ENCODE peak calls at places on chromosomes 5 and 9, in ten cellular contexts. One of them, this sample, is unnamed. For H3K9me3, the result is how much of the 10 kb centered on the place peaks cover.

GRCh38 chr5:100840769-100841168 is 62.3 kb downstream of the ST8SIA4 start:
- DNase-seq in left ventricle myocardium inferior: no peak
- DNase-seq in fibroblast of lung: no peak
- DNase-seq in prostate gland: no peak
- DNase-seq in naive thymus-derived CD4-positive, alpha-beta T cell: no peak
- DNase-seq in upper lobe of left lung: no peak
- DNase-seq in effector memory CD4-positive, alpha-beta T cell: no peak
- DNase-seq in aorta: no peak
- DNase-seq in ascending aorta: no peak
- DNase-seq in adrenal gland: no peak
- DNase-seq in this sample: no peak

GRCh38 chr5:97009212-97009898 is 73.5 kb downstream of the LNPEP start:
- DNase-seq in left ventricle myocardium inferior: no peak
- DNase-seq in fibroblast of lung: no peak
- DNase-seq in prostate gland: no peak
- DNase-seq in naive thymus-derived CD4-positive, alpha-beta T cell: peak
- DNase-seq in upper lobe of left lung: no peak
- DNase-seq in effector memory CD4-positive, alpha-beta T cell: no peak
- DNase-seq in aorta: no peak
- DNase-seq in ascending aorta: no peak
- DNase-seq in adrenal gland: no peak
- DNase-seq in this sample: peak

GRCh38 chr9:98288876-98289275 is 33.4 kb upstream of the TBC1D2 start:
- DNase-seq in left ventricle myocardium inferior: no peak
- DNase-seq in fibroblast of lung: no peak
- DNase-seq in prostate gland: no peak
- DNase-seq in naive thymus-derived CD4-positive, alpha-beta T cell: no peak
- DNase-seq in upper lobe of left lung: no peak
- DNase-seq in effector memory CD4-positive, alpha-beta T cell: no peak
- DNase-seq in aorta: no peak
- DNase-seq in ascending aorta: no peak
- DNase-seq in adrenal gland: no peak
- DNase-seq in this sample: no peak

GRCh38 chr5:151670953-151671636 is 15.6 kb downstream of the SPARC start:
- DNase-seq in left ventricle myocardium inferior: no peak
- DNase-seq in fibroblast of lung: peak
- DNase-seq in prostate gland: no peak
- DNase-seq in naive thymus-derived CD4-positive, alpha-beta T cell: no peak
- DNase-seq in upper lobe of left lung: no peak
- DNase-seq in effector memory CD4-positive, alpha-beta T cell: no peak
- DNase-seq in aorta: peak
- DNase-seq in ascending aorta: peak
- DNase-seq in adrenal gland: peak
- DNase-seq in this sample: no peak

GRCh38 chr5:125142439-125142838 is 396.0 kb upstream of the ZNF608 start:
- DNase-seq in left ventricle myocardium inferior: no peak
- DNase-seq in fibroblast of lung: peak
- DNase-seq in prostate gland: no peak
- DNase-seq in naive thymus-derived CD4-positive, alpha-beta T cell: no peak
- DNase-seq in upper lobe of left lung: no peak
- DNase-seq in effector memory CD4-positive, alpha-beta T cell: no peak
- DNase-seq in aorta: no peak
- DNase-seq in ascending aorta: no peak
- DNase-seq in adrenal gland: no peak
- DNase-seq in this sample: no peak

GRCh38 chr5:10849278-10849677 is 88.2 kb upstream of the DAP start:
- DNase-seq in left ventricle myocardium inferior: no peak
- DNase-seq in fibroblast of lung: peak
- DNase-seq in prostate gland: no peak
- DNase-seq in naive thymus-derived CD4-positive, alpha-beta T cell: no peak
- DNase-seq in upper lobe of left lung: no peak
- DNase-seq in effector memory CD4-positive, alpha-beta T cell: no peak
- DNase-seq in aorta: no peak
- DNase-seq in ascending aorta: no peak
- DNase-seq in adrenal gland: no peak
- DNase-seq in this sample: no peak

GRCh38 chr9:21556581-21557427 is 74.7 kb upstream of the IFNE start:
- DNase-seq in left ventricle myocardium inferior: no peak
- DNase-seq in fibroblast of lung: no peak
- DNase-seq in prostate gland: no peak
- DNase-seq in naive thymus-derived CD4-positive, alpha-beta T cell: no peak
- DNase-seq in upper lobe of left lung: no peak
- DNase-seq in effector memory CD4-positive, alpha-beta T cell: no peak
- DNase-seq in aorta: no peak
- DNase-seq in ascending aorta: no peak
- DNase-seq in adrenal gland: no peak
- DNase-seq in this sample: no peak

GRCh38 chr9:124017929-124018730 is 6.6 kb downstream of the LHX2 start:
- DNase-seq in left ventricle myocardium inferior: no peak
- DNase-seq in fibroblast of lung: no peak
- DNase-seq in prostate gland: no peak
- DNase-seq in naive thymus-derived CD4-positive, alpha-beta T cell: no peak
- DNase-seq in upper lobe of left lung: no peak
- DNase-seq in effector memory CD4-positive, alpha-beta T cell: no peak
- DNase-seq in aorta: no peak
- DNase-seq in ascending aorta: no peak
- DNase-seq in adrenal gland: no peak
- DNase-seq in this sample: no peak

GRCh38 chr9:88828492-88828974 is 162.7 kb upstream of the S1PR3 start:
- DNase-seq in left ventricle myocardium inferior: no peak
- DNase-seq in fibroblast of lung: no peak
- DNase-seq in prostate gland: no peak
- DNase-seq in naive thymus-derived CD4-positive, alpha-beta T cell: no peak
- DNase-seq in upper lobe of left lung: no peak
- DNase-seq in effector memory CD4-positive, alpha-beta T cell: no peak
- DNase-seq in aorta: no peak
- DNase-seq in ascending aorta: no peak
- DNase-seq in adrenal gland: peak
- DNase-seq in this sample: no peak

GRCh38 chr5:167261309-167262100 is 1029.9 kb upstream of the WWC1 start:
- DNase-seq in left ventricle myocardium inferior: no peak
- DNase-seq in fibroblast of lung: no peak
- DNase-seq in prostate gland: no peak
- DNase-seq in naive thymus-derived CD4-positive, alpha-beta T cell: no peak
- DNase-seq in upper lobe of left lung: no peak
- DNase-seq in effector memory CD4-positive, alpha-beta T cell: no peak
- DNase-seq in aorta: no peak
- DNase-seq in ascending aorta: no peak
- DNase-seq in adrenal gland: no peak
- DNase-seq in this sample: no peak

GRCh38 chr5:91408710-91409109 is 25.6 kb upstream of the ARRDC3 start:
- DNase-seq in left ventricle myocardium inferior: no peak
- DNase-seq in fibroblast of lung: no peak
- DNase-seq in prostate gland: no peak
- DNase-seq in naive thymus-derived CD4-positive, alpha-beta T cell: no peak
- DNase-seq in upper lobe of left lung: no peak
- DNase-seq in effector memory CD4-positive, alpha-beta T cell: no peak
- DNase-seq in aorta: no peak
- DNase-seq in ascending aorta: no peak
- DNase-seq in adrenal gland: no peak
- DNase-seq in this sample: no peak

GRCh38 chr5:107557051-107557658 is 113.6 kb downstream of the EFNA5 start:
- DNase-seq in left ventricle myocardium inferior: peak
- DNase-seq in fibroblast of lung: peak
- DNase-seq in prostate gland: peak
- DNase-seq in naive thymus-derived CD4-positive, alpha-beta T cell: no peak
- DNase-seq in upper lobe of left lung: peak
- DNase-seq in effector memory CD4-positive, alpha-beta T cell: no peak
- DNase-seq in aorta: no peak
- DNase-seq in ascending aorta: no peak
- DNase-seq in adrenal gland: no peak
- DNase-seq in this sample: no peak

GRCh38 chr9:131661954-131662621 is 77.8 kb downstream of the RAPGEF1 start:
- DNase-seq in left ventricle myocardium inferior: no peak
- DNase-seq in fibroblast of lung: no peak
- DNase-seq in prostate gland: no peak
- DNase-seq in naive thymus-derived CD4-positive, alpha-beta T cell: peak
- DNase-seq in upper lobe of left lung: no peak
- DNase-seq in effector memory CD4-positive, alpha-beta T cell: peak
- DNase-seq in aorta: no peak
- DNase-seq in ascending aorta: no peak
- DNase-seq in adrenal gland: no peak
- DNase-seq in this sample: peak

GRCh38 chr9:131658753-131659129 is 81.1 kb downstream of the RAPGEF1 start:
- DNase-seq in left ventricle myocardium inferior: no peak
- DNase-seq in fibroblast of lung: no peak
- DNase-seq in prostate gland: no peak
- DNase-seq in naive thymus-derived CD4-positive, alpha-beta T cell: no peak
- DNase-seq in upper lobe of left lung: no peak
- DNase-seq in effector memory CD4-positive, alpha-beta T cell: no peak
- DNase-seq in aorta: no peak
- DNase-seq in ascending aorta: no peak
- DNase-seq in adrenal gland: no peak
- DNase-seq in this sample: no peak

GRCh38 chr9:131663288-131663687 is 76.6 kb downstream of the RAPGEF1 start:
- DNase-seq in left ventricle myocardium inferior: no peak
- DNase-seq in fibroblast of lung: no peak
- DNase-seq in prostate gland: no peak
- DNase-seq in naive thymus-derived CD4-positive, alpha-beta T cell: no peak
- DNase-seq in upper lobe of left lung: no peak
- DNase-seq in effector memory CD4-positive, alpha-beta T cell: no peak
- DNase-seq in aorta: no peak
- DNase-seq in ascending aorta: no peak
- DNase-seq in adrenal gland: no peak
- DNase-seq in this sample: no peak

GRCh38 chr9:131657890-131658752 is 81.8 kb downstream of the RAPGEF1 start:
- DNase-seq in left ventricle myocardium inferior: no peak
- DNase-seq in fibroblast of lung: peak
- DNase-seq in prostate gland: peak
- DNase-seq in naive thymus-derived CD4-positive, alpha-beta T cell: no peak
- DNase-seq in upper lobe of left lung: no peak
- DNase-seq in effector memory CD4-positive, alpha-beta T cell: no peak
- DNase-seq in aorta: no peak
- DNase-seq in ascending aorta: no peak
- DNase-seq in adrenal gland: peak
- DNase-seq in this sample: no peak

GRCh38 chr9:131660466-131661405 is 79.1 kb downstream of the RAPGEF1 start:
- DNase-seq in left ventricle myocardium inferior: no peak
- DNase-seq in fibroblast of lung: no peak
- DNase-seq in prostate gland: no peak
- DNase-seq in naive thymus-derived CD4-positive, alpha-beta T cell: no peak
- DNase-seq in upper lobe of left lung: no peak
- DNase-seq in effector memory CD4-positive, alpha-beta T cell: no peak
- DNase-seq in aorta: no peak
- DNase-seq in ascending aorta: no peak
- DNase-seq in adrenal gland: no peak
- DNase-seq in this sample: no peak
- H3K27ac ChIP-seq in left ventricle myocardium inferior: peak
- H3K27ac ChIP-seq in fibroblast of lung: no peak
- H3K27ac ChIP-seq in prostate gland: no peak
- H3K27ac ChIP-seq in naive thymus-derived CD4-positive, alpha-beta T cell: no peak
- H3K27ac ChIP-seq in upper lobe of left lung: no peak
- H3K27ac ChIP-seq in effector memory CD4-positive, alpha-beta T cell: no peak
- H3K27ac ChIP-seq in aorta: no peak
- H3K27ac ChIP-seq in ascending aorta: no peak
- H3K27ac ChIP-seq in adrenal gland: no peak
- H3K27ac ChIP-seq in this sample: no peak

GRCh38 chr9:115423646-115424045 is 305.7 kb upstream of the TNC start:
- DNase-seq in left ventricle myocardium inferior: no peak
- DNase-seq in fibroblast of lung: no peak
- DNase-seq in prostate gland: no peak
- DNase-seq in naive thymus-derived CD4-positive, alpha-beta T cell: no peak
- DNase-seq in upper lobe of left lung: no peak
- DNase-seq in effector memory CD4-positive, alpha-beta T cell: no peak
- DNase-seq in aorta: no peak
- DNase-seq in ascending aorta: no peak
- DNase-seq in adrenal gland: no peak
- DNase-seq in this sample: no peak

GRCh38 chr9:115422932-115423440 is 305.0 kb upstream of the TNC start:
- DNase-seq in left ventricle myocardium inferior: no peak
- DNase-seq in fibroblast of lung: no peak
- DNase-seq in prostate gland: no peak
- DNase-seq in naive thymus-derived CD4-positive, alpha-beta T cell: no peak
- DNase-seq in upper lobe of left lung: no peak
- DNase-seq in effector memory CD4-positive, alpha-beta T cell: no peak
- DNase-seq in aorta: peak
- DNase-seq in ascending aorta: peak
- DNase-seq in adrenal gland: no peak
- DNase-seq in this sample: no peak

DNA sequence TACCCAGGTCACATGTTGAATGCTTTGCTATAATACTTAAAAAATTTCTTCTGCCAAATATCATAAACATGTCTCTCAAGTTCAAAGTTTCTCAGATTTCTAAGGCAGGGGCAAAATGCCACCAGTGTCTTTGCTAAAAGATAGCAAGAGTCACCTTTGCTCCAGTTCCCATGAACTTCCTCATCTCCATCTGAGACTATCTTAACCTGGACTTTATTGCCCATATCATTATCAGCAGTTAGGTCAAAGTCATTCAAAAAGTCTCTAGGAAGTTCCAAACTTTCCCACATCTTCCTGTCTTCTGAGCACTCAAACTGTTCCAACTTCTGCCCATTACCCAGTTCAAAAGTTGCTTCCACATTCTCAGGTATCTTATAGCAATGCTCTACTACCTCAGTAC is 307.7 kb upstream of the TNC start:
- DNase-seq in left ventricle myocardium inferior: no peak
- DNase-seq in fibroblast of lung: no peak
- DNase-seq in prostate gland: no peak
- DNase-seq in naive thymus-derived CD4-positive, alpha-beta T cell: no peak
- DNase-seq in upper lobe of left lung: no peak
- DNase-seq in effector memory CD4-positive, alpha-beta T cell: no peak
- DNase-seq in aorta: no peak
- DNase-seq in ascending aorta: no peak
- DNase-seq in adrenal gland: no peak
- DNase-seq in this sample: no peak
- H3K9me3 ChIP-seq in left ventricle myocardium inferior: under half
- H3K9me3 ChIP-seq in fibroblast of lung: under half
- H3K9me3 ChIP-seq in prostate gland: under half
- H3K9me3 ChIP-seq in naive thymus-derived CD4-positive, alpha-beta T cell: under half
- H3K9me3 ChIP-seq in upper lobe of left lung: under half
- H3K9me3 ChIP-seq in effector memory CD4-positive, alpha-beta T cell: under half
- H3K9me3 ChIP-seq in aorta: under half
- H3K9me3 ChIP-seq in ascending aorta: under half
- H3K9me3 ChIP-seq in adrenal gland: under half
- H3K9me3 ChIP-seq in this sample: under half

GRCh38 chr5:92911293-92911692 is 669.7 kb downstream of the NR2F1-AS1 start:
- DNase-seq in left ventricle myocardium inferior: no peak
- DNase-seq in fibroblast of lung: no peak
- DNase-seq in prostate gland: no peak
- DNase-seq in naive thymus-derived CD4-positive, alpha-beta T cell: no peak
- DNase-seq in upper lobe of left lung: no peak
- DNase-seq in effector memory CD4-positive, alpha-beta T cell: no peak
- DNase-seq in aorta: no peak
- DNase-seq in ascending aorta: no peak
- DNase-seq in adrenal gland: no peak
- DNase-seq in this sample: no peak
- H3K27ac ChIP-seq in left ventricle myocardium inferior: no peak
- H3K27ac ChIP-seq in fibroblast of lung: no peak
- H3K27ac ChIP-seq in prostate gland: no peak
- H3K27ac ChIP-seq in naive thymus-derived CD4-positive, alpha-beta T cell: no peak
- H3K27ac ChIP-seq in upper lobe of left lung: no peak
- H3K27ac ChIP-seq in effector memory CD4-positive, alpha-beta T cell: no peak
- H3K27ac ChIP-seq in aorta: no peak
- H3K27ac ChIP-seq in ascending aorta: no peak
- H3K27ac ChIP-seq in adrenal gland: no peak
- H3K27ac ChIP-seq in this sample: no peak

DNA sequence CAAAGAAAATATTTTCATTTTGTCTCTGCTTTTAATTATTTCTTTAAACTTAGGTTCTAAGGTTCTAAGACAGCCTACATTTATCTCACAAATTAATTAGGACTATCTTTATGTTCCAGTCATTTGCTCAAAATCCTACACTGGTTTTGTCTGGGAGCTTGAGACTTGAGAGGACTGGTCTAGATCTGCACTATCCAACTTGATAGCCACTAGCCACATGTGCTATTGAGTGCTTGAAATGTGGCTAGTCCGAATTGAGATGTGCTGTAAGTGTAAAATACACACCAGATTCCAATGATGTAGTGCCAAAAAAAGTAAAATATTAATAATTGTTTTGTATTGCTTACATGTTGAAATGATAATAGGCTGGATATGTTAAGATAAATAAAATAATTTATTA is 7.2 kb downstream of the CDC37L1 start:
- DNase-seq in left ventricle myocardium inferior: no peak
- DNase-seq in fibroblast of lung: no peak
- DNase-seq in prostate gland: no peak
- DNase-seq in naive thymus-derived CD4-positive, alpha-beta T cell: no peak
- DNase-seq in upper lobe of left lung: no peak
- DNase-seq in effector memory CD4-positive, alpha-beta T cell: no peak
- DNase-seq in aorta: no peak
- DNase-seq in ascending aorta: no peak
- DNase-seq in adrenal gland: no peak
- DNase-seq in this sample: no peak
- H3K9me3 ChIP-seq in left ventricle myocardium inferior: under half
- H3K9me3 ChIP-seq in fibroblast of lung: under half
- H3K9me3 ChIP-seq in prostate gland: under half
- H3K9me3 ChIP-seq in naive thymus-derived CD4-positive, alpha-beta T cell: under half
- H3K9me3 ChIP-seq in upper lobe of left lung: under half
- H3K9me3 ChIP-seq in effector memory CD4-positive, alpha-beta T cell: under half
- H3K9me3 ChIP-seq in aorta: under half
- H3K9me3 ChIP-seq in ascending aorta: under half
- H3K9me3 ChIP-seq in adrenal gland: under half
- H3K9me3 ChIP-seq in this sample: under half

This sample was measured in CD8-positive, alpha-beta memory T cell.